ENCODE peak calls at places on chromosome 7, in four cellular contexts. L, R, M and Z are unnamed samples.

GRCh38 chr7:101820703-101821102 is 3.3 kb downstream of the CUX1 start:
- DNase-seq in L (no peak), M (no peak), R (no peak), Z (no peak)

GRCh38 chr7:25720427-25720826 is 431.6 kb upstream of the NFE2L3 start:
- DNase-seq in M (no peak), R (peak), L (peak), Z (no peak)

GRCh38 chr7:31051598-31052503 is at the start of gene ADCYAP1R1:
- DNase-seq in R (peak), M (peak), L (no peak), Z (peak)

GRCh38 chr7:40859076-40859475 is 724.3 kb downstream of the SUGCT start:
- DNase-seq in L (no peak), R (no peak), M (no peak), Z (no peak)

GRCh38 chr7:11951909-11952308 is 119.9 kb upstream of the THSD7A start:
- DNase-seq in R (no peak), M (no peak), L (no peak), Z (no peak)

GRCh38 chr7:26673858-26674257 is 190.5 kb downstream of the SKAP2 start:
- DNase-seq in L (no peak), M (no peak), R (no peak), Z (no peak)

GRCh38 chr7:17247357-17247756 is 51.1 kb upstream of the AHR start:
- DNase-seq in L (no peak), R (peak), M (no peak), Z (no peak)

GRCh38 chr7:112080441-112080840 is 125.8 kb downstream of the DOCK4 start:
- DNase-seq in L (peak), M (no peak), R (peak), Z (no peak)

GRCh38 chr7:132755538-132756481 is 179.5 kb upstream of the PLXNA4 start:
- DNase-seq in L (no peak), M (no peak), R (no peak), Z (no peak)

GRCh38 chr7:15625456-15625855 is 61.0 kb downstream of the MEOX2 start:
- DNase-seq in R (no peak), M (no peak), L (no peak), Z (no peak)

GRCh38 chr7:70694357-70694908 is 437.5 kb upstream of the GALNT17 start:
- DNase-seq in M (no peak), R (peak), L (peak), Z (peak)

GRCh38 chr7:5824297-5824610 is 42.8 kb upstream of the RNF216 start:
- DNase-seq in R (no peak), M (no peak), L (no peak), Z (no peak)

GRCh38 chr7:16170671-16171070 is 250.7 kb downstream of the CRPPA start:
- DNase-seq in L (no peak), M (no peak), R (no peak), Z (no peak)

GRCh38 chr7:1704326-1705241 is 34.5 kb downstream of the ELFN1 start:
- DNase-seq in R (no peak), M (peak), L (no peak), Z (no peak)

GRCh38 chr7:105353752-105354328 is 34.9 kb downstream of the SRPK2 start:
- DNase-seq in L (no peak), M (no peak), R (no peak), Z (no peak)

GRCh38 chr7:73304071-73304470 is 4.6 kb downstream of the NSUN5 start:
- DNase-seq in L (no peak), M (no peak), R (no peak), Z (no peak)

GRCh38 chr7:6153646-6154541 is 118.5 kb downstream of the CYTH3 start:
- DNase-seq in L (no peak), M (no peak), R (no peak), Z (no peak)

GRCh38 chr7:98251251-98251843 is 685 bp downstream of the TECPR1 start:
- DNase-seq in M (no peak), L (no peak), R (no peak), Z (no peak)

GRCh38 chr7:7190142-7190541 is 7.8 kb downstream of the C1GALT1 start:
- DNase-seq in M (no peak), R (peak), L (peak), Z (no peak)

GRCh38 chr7:63037242-63037641 is 961.4 kb upstream of the ZNF722 start:
- DNase-seq in R (no peak), L (no peak), M (no peak), Z (no peak)

GRCh38 chr7:30238721-30239441 is 45.5 kb upstream of the ZNRF2 start:
- DNase-seq in R (no peak), M (no peak), L (no peak), Z (no peak)

GRCh38 chr7:87567052-87567451 is 33.6 kb downstream of the ABCB1 start:
- DNase-seq in L (no peak), M (no peak), R (no peak), Z (no peak)

GRCh38 chr7:13845601-13846000 is 143.9 kb downstream of the ETV1 start:
- DNase-seq in R (no peak), M (no peak), L (no peak), Z (no peak)

GRCh38 chr7:155998766-155999630 is 186.7 kb upstream of the SHH start:
- DNase-seq in L (no peak), M (peak), R (no peak), Z (no peak)

GRCh38 chr7:100604976-100605911 is 3.1 kb downstream of the PCOLCE start:
- DNase-seq in M (peak), R (no peak), L (no peak), Z (no peak)

GRCh38 chr7:31175672-31176071 is 123.6 kb downstream of the ADCYAP1R1 start:
- DNase-seq in M (no peak), R (peak), L (no peak), Z (no peak)

GRCh38 chr7:64183126-64183742 is 23.8 kb upstream of the ZNF735 start:
- DNase-seq in M (no peak), R (no peak), L (no peak), Z (no peak)

GRCh38 chr7:116811768-116812167 is 50.6 kb upstream of the CAPZA2 start:
- DNase-seq in L (no peak), R (no peak), M (no peak), Z (no peak)

GRCh38 chr7:43108255-43109011 is 4.0 kb upstream of the HECW1 start:
- DNase-seq in L (peak), R (peak), M (peak), Z (peak)

GRCh38 chr7:145692237-145692950 is 424.2 kb upstream of the CNTNAP2 start:
- DNase-seq in M (peak), R (peak), L (peak), Z (no peak)

GRCh38 chr7:49001610-49002033 is 77.3 kb downstream of the CDC14C start:
- DNase-seq in M (peak), R (peak), L (no peak), Z (peak)

DNA sequence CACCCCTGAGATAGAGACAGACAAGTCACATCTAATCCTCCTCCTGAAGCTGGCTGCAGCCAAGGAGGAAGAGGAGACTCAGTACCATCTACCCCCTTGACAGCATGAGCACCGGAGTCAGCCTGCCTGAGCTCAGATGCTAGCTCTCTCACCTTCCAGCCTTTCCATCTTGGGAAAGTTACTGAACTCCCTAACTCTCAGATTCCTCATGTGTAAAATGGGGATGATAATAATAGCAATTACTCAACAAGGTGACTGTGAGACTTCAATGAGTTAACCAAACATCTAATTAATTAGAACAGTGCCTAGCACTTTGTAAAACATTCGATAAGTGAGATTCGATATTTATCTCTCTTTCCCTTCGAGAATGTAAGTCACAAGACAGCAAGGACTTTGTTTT is 6.4 kb downstream of the KDM7A start:
- DNase-seq in L (no peak), M (no peak), R (no peak), Z (no peak)
- H3K4ac ChIP-seq in L (no peak), M (no peak), R (no peak), Z (no peak)

GRCh38 chr7:93945756-93946540 is 24.4 kb downstream of the GNG11 start:
- DNase-seq in M (no peak), L (no peak), R (no peak), Z (no peak)

GRCh38 chr7:93948106-93948505 is 26.6 kb downstream of the GNG11 start:
- DNase-seq in L (peak), R (no peak), M (no peak), Z (no peak)

GRCh38 chr7:93948873-93949272 is 27.3 kb downstream of the GNG11 start:
- DNase-seq in R (no peak), L (no peak), M (no peak), Z (no peak)

GRCh38 chr7:93945083-93945482 is 23.5 kb downstream of the GNG11 start:
- DNase-seq in L (no peak), M (no peak), R (no peak), Z (no peak)

DNA sequence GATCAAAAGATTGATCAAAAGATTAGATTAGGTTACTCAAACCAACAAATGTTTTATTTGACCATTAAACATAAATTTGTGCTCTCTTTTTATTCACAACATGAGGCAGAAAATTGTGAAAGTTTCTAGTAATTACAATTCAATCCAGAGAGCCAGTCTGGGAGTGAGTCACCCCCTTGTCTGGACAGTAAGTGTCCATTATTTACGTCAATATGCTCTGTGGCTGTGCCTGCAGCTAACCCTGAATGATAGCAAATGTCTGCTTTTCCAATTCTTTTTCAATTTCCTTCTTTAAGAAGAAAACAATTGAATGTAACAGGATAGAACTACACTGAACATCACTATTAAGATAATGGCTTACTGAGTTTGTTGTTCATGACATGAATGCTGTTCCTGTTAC is 27.9 kb downstream of the GNG11 start:
- DNase-seq in L (peak), M (no peak), R (no peak), Z (no peak)
- H3K9ac ChIP-seq in L (no peak), M (no peak), R (no peak), Z (no peak)

GRCh38 chr7:124839687-124840086 is 74.1 kb upstream of the GPR37 start:
- DNase-seq in R (no peak), M (no peak), L (no peak), Z (no peak)
- H3K4ac ChIP-seq in R (no peak), M (no peak), L (no peak), Z (no peak)

GRCh38 chr7:91069146-91069545 is 195.1 kb upstream of the FZD1 start:
- DNase-seq in R (no peak), M (no peak), L (no peak), Z (no peak)
- H3K9ac ChIP-seq in R (no peak), M (no peak), L (no peak), Z (no peak)

GRCh38 chr7:158646766-158647474 is 57.7 kb downstream of the NCAPG2 start:
- DNase-seq in L (no peak), R (peak), M (peak), Z (no peak)

GRCh38 chr7:158648787-158649186 is 55.8 kb downstream of the NCAPG2 start:
- DNase-seq in L (no peak), M (no peak), R (no peak), Z (no peak)

GRCh38 chr7:158645842-158646241 is 58.2 kb upstream of the PTPRN2 start:
- DNase-seq in M (no peak), R (no peak), L (no peak), Z (no peak)

GRCh38 chr7:158648168-158648567 is 56.4 kb downstream of the NCAPG2 start:
- DNase-seq in M (no peak), R (no peak), L (no peak), Z (no peak)

GRCh38 chr7:158647475-158647792 is 57.2 kb downstream of the NCAPG2 start:
- DNase-seq in L (no peak), M (no peak), R (no peak), Z (no peak)
- H3K4ac ChIP-seq in L (peak), M (no peak), R (no peak), Z (no peak)

DNA sequence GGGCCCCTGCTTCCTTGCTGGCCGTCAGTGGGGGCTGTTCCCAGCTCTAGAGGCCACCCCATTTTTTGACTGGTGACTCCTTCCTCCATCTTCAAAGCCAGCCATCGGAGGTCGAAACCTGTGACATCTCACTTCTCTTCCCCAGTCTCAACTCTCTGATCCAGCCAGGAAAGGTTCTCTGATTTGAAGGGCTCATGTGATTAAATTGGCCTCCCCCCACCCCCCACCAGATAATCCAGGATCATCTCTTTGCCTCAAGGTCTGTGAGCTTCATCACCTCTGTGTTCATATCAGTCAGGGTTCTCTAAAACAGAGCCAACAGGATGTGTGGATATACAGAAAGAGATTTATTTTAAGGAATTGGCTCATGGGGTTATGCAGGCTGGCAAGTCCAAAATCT is 5.6 kb upstream of the RAMP3 start:
- DNase-seq in L (no peak), R (no peak), M (peak), Z (no peak)
- H3K9ac ChIP-seq in L (no peak), R (no peak), M (no peak), Z (no peak)

GRCh38 chr7:74481458-74482324 is 28.0 kb downstream of the GTF2IRD1 start:
- DNase-seq in M (no peak), L (peak), R (no peak), Z (no peak)
- H3K4ac ChIP-seq in M (no peak), L (peak), R (no peak), Z (no peak)